ENCODE peak calls at places on chromosomes 16 and 17, in five cellular contexts. D, Z, Y, I and O are unnamed samples.

GRCh38 chr16:739560-740458 is 988 bp downstream of the CIAO3 start:
- DNase-seq in Z (no peak), I (no peak), D (no peak), Y (no peak), O (no peak)

GRCh38 chr16:28845173-28846079 is 722 bp downstream of the TUFM start:
- DNase-seq in D (no peak), Z (peak), I (peak), Y (no peak), O (peak)

GRCh38 chr16:279531-279930 is 860 bp upstream of the ARHGDIG start:
- DNase-seq in I (no peak), Z (no peak), Y (no peak), D (no peak), O (no peak)

GRCh38 chr17:74513987-74514631 is 17.2 kb downstream of the CD300LB start:
- DNase-seq in Y (no peak), D (no peak), Z (no peak), I (peak), O (peak)

GRCh38 chr16:684961-685696 is 995 bp upstream of the JMJD8 start:
- DNase-seq in Y (no peak), I (no peak), D (peak), Z (no peak), O (no peak)

GRCh38 chr17:82412535-82413520 is 5.3 kb upstream of the HEXD start:
- DNase-seq in D (no peak), Z (no peak), I (no peak), Y (no peak), O (no peak)

GRCh38 chr17:20703781-20704180 is 124.3 kb downstream of the CDRT15L2 start:
- DNase-seq in D (no peak), I (no peak), Z (no peak), Y (no peak), O (no peak)

GRCh38 chr17:66982011-66982508 is 17.6 kb downstream of the CACNG4 start:
- DNase-seq in Z (no peak), Y (no peak), I (peak), D (no peak), O (no peak)

GRCh38 chr16:57775661-57776469 is 26.4 kb downstream of the KIFC3 start:
- DNase-seq in D (no peak), Y (no peak), Z (no peak), I (peak), O (no peak)

GRCh38 chr16:59021751-59022150 is 287.6 kb upstream of the GOT2 start:
- DNase-seq in I (peak), D (no peak), Y (no peak), Z (no peak), O (peak)

GRCh38 chr16:81746566-81746965 is 32.5 kb upstream of the PLCG2 start:
- DNase-seq in Z (no peak), D (no peak), I (no peak), Y (no peak), O (no peak)

GRCh38 chr16:48282636-48283263 is 35.4 kb upstream of the ABCC11 start:
- DNase-seq in D (no peak), Z (no peak), Y (no peak), I (no peak), O (no peak)

GRCh38 chr16:48049832-48050231 is 106.0 kb downstream of the ABCC12 start:
- DNase-seq in I (no peak), D (no peak), Z (no peak), Y (no peak), O (no peak)

GRCh38 chr17:81494984-81495383 is 17.6 kb downstream of the ACTG1 start:
- DNase-seq in Z (no peak), D (no peak), Y (no peak), I (peak), O (no peak)

GRCh38 chr17:10149573-10150399 is 48.6 kb downstream of the GAS7 start:
- DNase-seq in Y (no peak), Z (no peak), D (no peak), I (peak), O (peak)

GRCh38 chr16:50501251-50501650 is 46.9 kb upstream of the NKD1 start:
- DNase-seq in D (no peak), Y (no peak), I (no peak), Z (no peak), O (no peak)

GRCh38 chr17:63140255-63140654 is 174.2 kb downstream of the TANC2 start:
- DNase-seq in Y (no peak), I (peak), D (no peak), Z (no peak), O (no peak)

GRCh38 chr16:23597003-23597756 is 1.1 kb upstream of the NDUFAB1 start:
- DNase-seq in I (peak), Y (no peak), Z (peak), D (no peak), O (peak)

GRCh38 chr17:68601565-68602266 is 549 bp upstream of the FAM20A start:
- DNase-seq in I (no peak), Y (no peak), D (no peak), Z (no peak), O (no peak)

GRCh38 chr16:49747654-49748053 is 108.3 kb downstream of the ZNF423 start:
- DNase-seq in D (no peak), Z (no peak), I (no peak), Y (no peak), O (no peak)

GRCh38 chr17:40486513-40487370 is 14.7 kb downstream of the TNS4 start:
- DNase-seq in Z (no peak), D (no peak), Y (no peak), I (peak), O (peak)

GRCh38 chr16:28537964-28538732 is 626 bp downstream of the NUPR1 start:
- DNase-seq in Z (peak), Y (no peak), D (no peak), I (no peak), O (no peak)

GRCh38 chr16:56743840-56744239 is 13.9 kb downstream of the NUP93 start:
- DNase-seq in Y (no peak), D (no peak), I (peak), Z (no peak), O (peak)

GRCh38 chr17:56815711-56816110 is 18.0 kb downstream of the C17orf67 start:
- DNase-seq in Z (no peak), I (peak), D (no peak), Y (no peak), O (peak)

GRCh38 chr17:34126965-34127364 is 128.1 kb upstream of the CCL2 start:
- DNase-seq in D (no peak), Z (no peak), I (no peak), Y (no peak), O (no peak)

GRCh38 chr16:27321013-27321960 is 7.5 kb downstream of the IL4R start:
- DNase-seq in I (peak), D (no peak), Z (no peak), Y (no peak), O (peak)

GRCh38 chr17:57523926-57524634 is 221.0 kb downstream of the CCDC182 start:
- DNase-seq in I (peak), D (no peak), Z (peak), Y (no peak), O (peak)